ENCODE peak calls at places on chromosomes 7 and 10, in five cellular contexts. M is left cardiac atrium; X is NCI-H2029; B is CD4-positive, CD25-positive, alpha-beta regulatory T cell; L is NCI-H1417. E is an unnamed sample.

GRCh38 chr7:3063016-3063753 is 19.5 kb upstream of the CARD11 start:
- DNase-seq in M (no peak), X (no peak), B (peak), L (no peak), E (no peak)

GRCh38 chr7:1541431-1542162 is 11.1 kb downstream of the MAFK start:
- DNase-seq in M (no peak), X (no peak), B (no peak), L (no peak), E (no peak)

GRCh38 chr10:33248638-33249037 is 85.8 kb downstream of the NRP1 start:
- DNase-seq in M (no peak), X (no peak), B (peak), L (no peak), E (no peak)

GRCh38 chr7:110881731-110882130 is 209.2 kb upstream of the LRRN3 start:
- DNase-seq in M (no peak), X (no peak), B (no peak), L (no peak), E (no peak)

GRCh38 chr7:128829391-128830166 is 627 bp upstream of the FLNC start:
- DNase-seq in M (no peak), X (no peak), B (no peak), L (no peak), E (no peak)

GRCh38 chr10:20271490-20271889 is 455.3 kb downstream of the PLXDC2 start:
- DNase-seq in M (no peak), X (no peak), B (no peak), L (no peak), E (no peak)

GRCh38 chr10:70711177-70711576 is 38.9 kb downstream of the ADAMTS14 start:
- DNase-seq in M (no peak), X (no peak), B (no peak), L (no peak), E (no peak)

GRCh38 chr7:134866581-134866980 is 87.1 kb downstream of the CALD1 start:
- DNase-seq in M (no peak), X (no peak), B (no peak), L (no peak), E (no peak)

GRCh38 chr10:103757531-103758293 is 97.7 kb downstream of the SH3PXD2A start:
- DNase-seq in M (peak), X (no peak), B (peak), L (no peak), E (no peak)

E was measured in NCI-H510A.